ENCODE peak calls at places on chromosome 6, in six cellular contexts. Z, S, J, B, A and U are unnamed samples.

GRCh38 chr6:24493945-24494725 is 634 bp upstream of the ALDH5A1 start:
- DNase-seq in B (no peak), S (no peak), J (no peak), Z (no peak), A (no peak), U (no peak)

GRCh38 chr6:135488023-135488422 is 9.5 kb downstream of the AHI1 start:
- DNase-seq in A (no peak), Z (peak; percentile 60), B (no peak), J (no peak), S (no peak), U (no peak)

GRCh38 chr6:106082735-106083398 is 3.3 kb upstream of the PRDM1 start:
- DNase-seq in S (no peak), A (no peak), Z (peak; percentile 76), J (no peak), B (no peak), U (no peak)

GRCh38 chr6:4460595-4461475 is 315.4 kb upstream of the CDYL start:
- DNase-seq in S (no peak), J (no peak), B (no peak), A (no peak), Z (peak; percentile 70), U (no peak)

GRCh38 chr6:1894954-1895353 is 285.2 kb downstream of the FOXC1 start:
- DNase-seq in S (no peak), A (no peak), Z (no peak), J (no peak), B (no peak), U (no peak)

GRCh38 chr6:30754631-30755030 is 10.3 kb upstream of the IER3 start:
- DNase-seq in J (no peak), S (no peak), B (no peak), Z (no peak), A (no peak), U (no peak)

GRCh38 chr6:11242709-11243108 is 10.2 kb upstream of the NEDD9 start:
- DNase-seq in Z (no peak), J (no peak), A (no peak), S (no peak), B (no peak), U (no peak)

GRCh38 chr6:6657085-6657819 is 68.7 kb downstream of the LY86 start:
- DNase-seq in Z (no peak), A (no peak), S (no peak), B (no peak), J (peak; percentile 9), U (no peak)

GRCh38 chr6:133671376-133671775 is 217.5 kb upstream of the TCF21 start:
- DNase-seq in Z (no peak), S (no peak), A (no peak), J (peak; percentile 41), B (no peak), U (peak; percentile 85)

GRCh38 chr6:119090256-119090655 is 11.8 kb upstream of the FAM184A start:
- DNase-seq in B (no peak), A (no peak), S (no peak), J (no peak), Z (no peak), U (no peak)

GRCh38 chr6:14711056-14711703 is 534.7 kb upstream of the JARID2 start:
- DNase-seq in Z (peak; percentile 72), A (peak; percentile 21), J (peak; percentile 59), B (peak; percentile 70), S (no peak), U (no peak)

GRCh38 chr6:46963626-46964025 is 41.9 kb upstream of the ADGRF5 start:
- DNase-seq in B (no peak), J (no peak), A (no peak), S (no peak), Z (no peak), U (no peak)

GRCh38 chr6:140485740-140486467 is 1111.5 kb upstream of the CITED2 start:
- DNase-seq in A (no peak), S (no peak), Z (peak; percentile 79), J (no peak), B (no peak), U (no peak)

GRCh38 chr6:28794175-28795002 is 129.4 kb downstream of the TRIM27 start:
- DNase-seq in B (no peak), S (no peak), J (peak; percentile 83), Z (peak; percentile 38), A (no peak), U (peak; percentile 55)

GRCh38 chr6:37244430-37245310 is 12.9 kb upstream of the TBC1D22B start:
- DNase-seq in S (no peak), B (no peak), J (no peak), Z (peak; percentile 100), A (no peak), U (no peak)

GRCh38 chr6:47665112-47665511 is 33.3 kb upstream of the ADGRF4 start:
- DNase-seq in J (no peak), B (no peak), Z (no peak), S (no peak), A (no peak), U (no peak)

GRCh38 chr6:47413752-47414516 is 63.7 kb upstream of the CD2AP start:
- DNase-seq in Z (peak; percentile 82), B (no peak), J (peak; percentile 73), A (peak; percentile 53), S (peak; percentile 27), U (peak; percentile 17)

GRCh38 chr6:31402324-31403282 is 792 bp upstream of the MICA start:
- DNase-seq in S (peak; percentile 35), A (peak; percentile 38), Z (peak; percentile 22), B (no peak), J (no peak), U (no peak)